ENCODE peak calls at places on chromosome 22, in eight cellular contexts. Q, E, C, B, Y, D, U and R are unnamed samples.

GRCh38 chr22:17742528-17742902 is 31.8 kb downstream of the BID start:
- DNase-seq in D (peak), B (peak), Y (peak), Q (peak), E (no peak), U (peak), C (peak), R (peak)

GRCh38 chr22:26229910-26230309 is 60.6 kb downstream of the SEZ6L start:
- DNase-seq in B (no peak), C (no peak), E (no peak), Q (no peak), Y (no peak), D (no peak), U (no peak), R (no peak)

GRCh38 chr22:49909476-49910205 is 8.6 kb downstream of the ALG12 start:
- DNase-seq in U (no peak), D (no peak), Y (no peak), Q (no peak), E (no peak), C (no peak), B (no peak), R (no peak)

GRCh38 chr22:27133951-27134664 is 476.7 kb downstream of the MIAT start:
- DNase-seq in E (peak), D (no peak), U (no peak), B (no peak), Y (no peak), C (no peak), Q (no peak), R (no peak)

GRCh38 chr22:41848468-41848867 is 15.6 kb downstream of the SREBF2 start:
- DNase-seq in B (no peak), Q (no peak), C (no peak), Y (no peak), E (no peak), U (no peak), D (no peak), R (no peak)

GRCh38 chr22:49242480-49242879 is 585.2 kb downstream of the BRD1 start:
- DNase-seq in Q (no peak), D (no peak), U (no peak), E (no peak), Y (no peak), C (no peak), B (no peak), R (no peak)

GRCh38 chr22:36762687-36763260 is 13.1 kb downstream of the IFT27 start:
- DNase-seq in C (no peak), Q (no peak), E (no peak), Y (no peak), B (no peak), D (no peak), U (no peak), R (no peak)

GRCh38 chr22:20114506-20115475 is 1.1 kb upstream of the RANBP1 start:
- DNase-seq in Q (no peak), B (no peak), E (no peak), U (no peak), Y (no peak), C (no peak), D (no peak), R (no peak)

GRCh38 chr22:45491841-45492240 is 10.8 kb upstream of the FBLN1 start:
- DNase-seq in E (no peak), U (no peak), Q (no peak), Y (no peak), B (no peak), C (no peak), D (no peak), R (no peak)

GRCh38 chr22:36853407-36854099 is 7.3 kb upstream of the NCF4 start:
- DNase-seq in B (peak), Y (peak), C (peak), D (peak), U (peak), E (no peak), Q (peak), R (peak)

GRCh38 chr22:30944986-30945385 is 23.6 kb downstream of the MORC2 start:
- DNase-seq in D (no peak), E (no peak), U (no peak), Q (no peak), B (no peak), Y (no peak), C (no peak), R (no peak)

GRCh38 chr22:38068641-38069371 is 11.6 kb downstream of the PICK1 start:
- DNase-seq in U (no peak), B (no peak), D (no peak), Y (no peak), Q (no peak), E (no peak), C (no peak), R (no peak)

GRCh38 chr22:44180706-44181032 is at the start of gene PARVG:
- DNase-seq in D (no peak), B (no peak), C (no peak), Q (peak), Y (no peak), U (no peak), E (no peak), R (peak)

GRCh38 chr22:49538006-49538405 is 289.7 kb downstream of the BRD1 start:
- DNase-seq in Y (no peak), Q (no peak), D (no peak), C (no peak), U (no peak), B (no peak), E (no peak), R (no peak)

GRCh38 chr22:48577691-48578090 is 1250.0 kb downstream of the BRD1 start:
- DNase-seq in Q (no peak), D (no peak), C (no peak), B (no peak), E (no peak), U (no peak), Y (no peak), R (no peak)

GRCh38 chr22:31253949-31254348 is 38.3 kb downstream of the PIK3IP1 start:
- DNase-seq in C (no peak), E (no peak), B (no peak), Y (no peak), U (no peak), D (no peak), Q (no peak), R (peak)

GRCh38 chr22:23086787-23087186 is 16.5 kb downstream of the GNAZ start:
- DNase-seq in E (no peak), U (no peak), D (no peak), B (no peak), C (no peak), Q (no peak), Y (no peak), R (no peak)

GRCh38 chr22:39511226-39511625 is 9.1 kb upstream of the ATF4 start:
- DNase-seq in E (no peak), Y (no peak), D (no peak), U (no peak), C (no peak), Q (no peak), B (no peak), R (no peak)

GRCh38 chr22:48353116-48353947 is 1474.3 kb downstream of the BRD1 start:
- DNase-seq in D (no peak), U (no peak), Y (no peak), E (no peak), B (no peak), C (no peak), Q (no peak), R (no peak)

GRCh38 chr22:30221121-30221992 is 25.2 kb downstream of the LIF start:
- DNase-seq in E (no peak), Y (no peak), U (peak), B (no peak), C (no peak), D (no peak), Q (peak), R (no peak)

GRCh38 chr22:36280379-36280778 is 27.4 kb downstream of the APOL1 start:
- DNase-seq in Y (no peak), C (no peak), U (no peak), E (no peak), Q (no peak), D (no peak), B (no peak), R (no peak)

GRCh38 chr22:27624705-27625104 is 176.9 kb downstream of the MN1 start:
- DNase-seq in B (no peak), U (no peak), C (no peak), Q (no peak), D (no peak), Y (no peak), E (no peak), R (no peak)

GRCh38 chr22:25747245-25747944 is 5.4 kb downstream of the MYO18B start:
- DNase-seq in C (peak), Y (no peak), Q (no peak), E (peak), U (no peak), B (no peak), D (no peak), R (no peak)

GRCh38 chr22:36948273-36949055 is 35.0 kb downstream of the CSF2RB start:
- DNase-seq in Q (no peak), E (no peak), Y (no peak), B (no peak), D (no peak), U (no peak), C (no peak), R (no peak)

GRCh38 chr22:32542332-32543019 is 67.9 kb downstream of the FBXO7 start:
- DNase-seq in Q (no peak), C (no peak), B (no peak), U (no peak), Y (no peak), E (no peak), D (no peak), R (no peak)

GRCh38 chr22:22872722-22873708 is 14.6 kb upstream of the IGLL5 start:
- DNase-seq in Y (no peak), D (no peak), B (no peak), E (no peak), C (no peak), Q (no peak), U (no peak), R (no peak)

GRCh38 chr22:29032584-29032983 is 29.0 kb downstream of the C22orf31 start:
- DNase-seq in D (no peak), Q (no peak), Y (no peak), U (no peak), B (no peak), C (no peak), E (no peak), R (no peak)

GRCh38 chr22:49352361-49353169 is 475.1 kb downstream of the BRD1 start:
- DNase-seq in Y (peak), B (no peak), U (no peak), D (no peak), E (no peak), C (no peak), Q (no peak), R (no peak)

GRCh38 chr22:22787805-22788459 is 99.7 kb upstream of the IGLL5 start:
- DNase-seq in Y (peak), C (peak), D (peak), U (peak), B (peak), E (no peak), Q (peak), R (no peak)